ENCODE peak calls at places on chromosomes 12 and 14, in eight cellular contexts. One of them, this sample, is unnamed.

GRCh38 chr12:47813491-47814196 is 6.1 kb downstream of the HDAC7 start:
- DNase-seq in IMR-90: no peak
- DNase-seq in HCT116: no peak
- DNase-seq in stomach: no peak
- DNase-seq in lower leg skin: no peak
- DNase-seq in heart left ventricle: no peak
- DNase-seq in prostate gland: no peak
- DNase-seq in A549: peak
- DNase-seq in this sample: no peak

GRCh38 chr14:70665448-70666363 is 24.0 kb downstream of the TTC9 start:
- DNase-seq in IMR-90: no peak
- DNase-seq in HCT116: peak
- DNase-seq in stomach: peak
- DNase-seq in lower leg skin: no peak
- DNase-seq in heart left ventricle: no peak
- DNase-seq in prostate gland: peak
- DNase-seq in A549: peak
- DNase-seq in this sample: peak

GRCh38 chr12:65667932-65668331 is 156.4 kb upstream of the HMGA2 start:
- DNase-seq in IMR-90: no peak
- DNase-seq in HCT116: no peak
- DNase-seq in stomach: no peak
- DNase-seq in lower leg skin: no peak
- DNase-seq in heart left ventricle: no peak
- DNase-seq in prostate gland: no peak
- DNase-seq in A549: no peak
- DNase-seq in this sample: no peak

GRCh38 chr14:92944976-92945375 is 22.0 kb downstream of the CHGA start:
- DNase-seq in IMR-90: no peak
- DNase-seq in HCT116: no peak
- DNase-seq in stomach: no peak
- DNase-seq in lower leg skin: no peak
- DNase-seq in heart left ventricle: peak
- DNase-seq in prostate gland: no peak
- DNase-seq in A549: no peak
- DNase-seq in this sample: no peak

GRCh38 chr12:92649511-92650227 is 53.1 kb upstream of the PLEKHG7 start:
- DNase-seq in IMR-90: peak
- DNase-seq in HCT116: peak
- DNase-seq in stomach: peak
- DNase-seq in lower leg skin: no peak
- DNase-seq in heart left ventricle: no peak
- DNase-seq in prostate gland: peak
- DNase-seq in A549: peak
- DNase-seq in this sample: peak

GRCh38 chr14:32017587-32017986 is 59.5 kb upstream of the ARHGAP5 start:
- DNase-seq in IMR-90: no peak
- DNase-seq in HCT116: no peak
- DNase-seq in stomach: no peak
- DNase-seq in lower leg skin: no peak
- DNase-seq in heart left ventricle: no peak
- DNase-seq in prostate gland: no peak
- DNase-seq in A549: no peak
- DNase-seq in this sample: no peak

GRCh38 chr14:88605594-88605993 is 42.8 kb downstream of the ZC3H14 start:
- DNase-seq in IMR-90: no peak
- DNase-seq in HCT116: no peak
- DNase-seq in stomach: no peak
- DNase-seq in lower leg skin: no peak
- DNase-seq in heart left ventricle: no peak
- DNase-seq in prostate gland: no peak
- DNase-seq in A549: no peak
- DNase-seq in this sample: no peak

GRCh38 chr14:66379116-66379515 is 107.1 kb upstream of the CCDC196 start:
- DNase-seq in IMR-90: no peak
- DNase-seq in HCT116: no peak
- DNase-seq in stomach: peak
- DNase-seq in lower leg skin: no peak
- DNase-seq in heart left ventricle: peak
- DNase-seq in prostate gland: peak
- DNase-seq in A549: no peak
- DNase-seq in this sample: no peak

GRCh38 chr12:42372154-42372791 is 46.3 kb downstream of the PPHLN1 start:
- DNase-seq in IMR-90: peak
- DNase-seq in HCT116: peak
- DNase-seq in stomach: no peak
- DNase-seq in lower leg skin: no peak
- DNase-seq in heart left ventricle: no peak
- DNase-seq in prostate gland: no peak
- DNase-seq in A549: peak
- DNase-seq in this sample: peak

GRCh38 chr14:53273671-53274072 is 120.5 kb upstream of the DDHD1 start:
- DNase-seq in IMR-90: peak
- DNase-seq in HCT116: no peak
- DNase-seq in stomach: no peak
- DNase-seq in lower leg skin: no peak
- DNase-seq in heart left ventricle: peak
- DNase-seq in prostate gland: no peak
- DNase-seq in A549: no peak
- DNase-seq in this sample: no peak

GRCh38 chr12:121579981-121580868 is 598 bp downstream of the KDM2B start:
- DNase-seq in IMR-90: peak
- DNase-seq in HCT116: no peak
- DNase-seq in stomach: peak
- DNase-seq in lower leg skin: peak
- DNase-seq in heart left ventricle: peak
- DNase-seq in prostate gland: peak
- DNase-seq in A549: peak
- DNase-seq in this sample: peak

GRCh38 chr12:48156648-48157015 is 683 bp downstream of the ASB8 start:
- DNase-seq in IMR-90: peak
- DNase-seq in HCT116: no peak
- DNase-seq in stomach: no peak
- DNase-seq in lower leg skin: no peak
- DNase-seq in heart left ventricle: no peak
- DNase-seq in prostate gland: no peak
- DNase-seq in A549: no peak
- DNase-seq in this sample: no peak

GRCh38 chr14:75283884-75284563 is 5.4 kb downstream of the FOS start:
- DNase-seq in IMR-90: peak
- DNase-seq in HCT116: no peak
- DNase-seq in stomach: peak
- DNase-seq in lower leg skin: peak
- DNase-seq in heart left ventricle: no peak
- DNase-seq in prostate gland: no peak
- DNase-seq in A549: no peak
- DNase-seq in this sample: no peak

GRCh38 chr12:6383572-6384498 is at the start of gene LTBR:
- DNase-seq in IMR-90: peak
- DNase-seq in HCT116: no peak
- DNase-seq in stomach: peak
- DNase-seq in lower leg skin: peak
- DNase-seq in heart left ventricle: peak
- DNase-seq in prostate gland: peak
- DNase-seq in A549: peak
- DNase-seq in this sample: peak

GRCh38 chr14:75453817-75454434 is 26.1 kb downstream of the JDP2 start:
- DNase-seq in IMR-90: no peak
- DNase-seq in HCT116: no peak
- DNase-seq in stomach: no peak
- DNase-seq in lower leg skin: no peak
- DNase-seq in heart left ventricle: no peak
- DNase-seq in prostate gland: no peak
- DNase-seq in A549: no peak
- DNase-seq in this sample: peak

GRCh38 chr14:33509927-33510535 is 440.8 kb downstream of the EGLN3 start:
- DNase-seq in IMR-90: no peak
- DNase-seq in HCT116: no peak
- DNase-seq in stomach: no peak
- DNase-seq in lower leg skin: no peak
- DNase-seq in heart left ventricle: no peak
- DNase-seq in prostate gland: no peak
- DNase-seq in A549: no peak
- DNase-seq in this sample: no peak

GRCh38 chr12:78580296-78580695 is 284.3 kb upstream of the SYT1 start:
- DNase-seq in IMR-90: no peak
- DNase-seq in HCT116: no peak
- DNase-seq in stomach: no peak
- DNase-seq in lower leg skin: no peak
- DNase-seq in heart left ventricle: no peak
- DNase-seq in prostate gland: no peak
- DNase-seq in A549: no peak
- DNase-seq in this sample: no peak

GRCh38 chr12:87363497-87364084 is 665.6 kb downstream of the C12orf50 start:
- DNase-seq in IMR-90: no peak
- DNase-seq in HCT116: no peak
- DNase-seq in stomach: no peak
- DNase-seq in lower leg skin: no peak
- DNase-seq in heart left ventricle: no peak
- DNase-seq in prostate gland: no peak
- DNase-seq in A549: no peak
- DNase-seq in this sample: no peak

GRCh38 chr14:71139058-71139946 is 232.0 kb downstream of the PCNX1 start:
- DNase-seq in IMR-90: peak
- DNase-seq in HCT116: peak
- DNase-seq in stomach: peak
- DNase-seq in lower leg skin: peak
- DNase-seq in heart left ventricle: peak
- DNase-seq in prostate gland: peak
- DNase-seq in A549: peak
- DNase-seq in this sample: peak

GRCh38 chr12:11666651-11667050 is 17.2 kb downstream of the ETV6 start:
- DNase-seq in IMR-90: no peak
- DNase-seq in HCT116: no peak
- DNase-seq in stomach: no peak
- DNase-seq in lower leg skin: no peak
- DNase-seq in heart left ventricle: no peak
- DNase-seq in prostate gland: no peak
- DNase-seq in A549: no peak
- DNase-seq in this sample: no peak
- TF ChIP-seq POLR2A in IMR-90: no peak
- TF ChIP-seq POLR2A in HCT116: no peak
- TF ChIP-seq POLR2A in stomach: no peak
- TF ChIP-seq POLR2A in lower leg skin: no peak
- TF ChIP-seq POLR2A in heart left ventricle: no peak
- TF ChIP-seq POLR2A in prostate gland: no peak
- TF ChIP-seq POLR2A in A549: no peak
- TF ChIP-seq POLR2A in this sample: no peak

GRCh38 chr12:107091989-107092641 is 1.2 kb downstream of the CRY1 start:
- DNase-seq in IMR-90: peak
- DNase-seq in HCT116: peak
- DNase-seq in stomach: no peak
- DNase-seq in lower leg skin: no peak
- DNase-seq in heart left ventricle: no peak
- DNase-seq in prostate gland: peak
- DNase-seq in A549: peak
- DNase-seq in this sample: no peak
- TF ChIP-seq POLR2A in IMR-90: peak
- TF ChIP-seq POLR2A in HCT116: no peak
- TF ChIP-seq POLR2A in stomach: no peak
- TF ChIP-seq POLR2A in lower leg skin: no peak
- TF ChIP-seq POLR2A in heart left ventricle: no peak
- TF ChIP-seq POLR2A in prostate gland: no peak
- TF ChIP-seq POLR2A in A549: no peak
- TF ChIP-seq POLR2A in this sample: no peak

DNA sequence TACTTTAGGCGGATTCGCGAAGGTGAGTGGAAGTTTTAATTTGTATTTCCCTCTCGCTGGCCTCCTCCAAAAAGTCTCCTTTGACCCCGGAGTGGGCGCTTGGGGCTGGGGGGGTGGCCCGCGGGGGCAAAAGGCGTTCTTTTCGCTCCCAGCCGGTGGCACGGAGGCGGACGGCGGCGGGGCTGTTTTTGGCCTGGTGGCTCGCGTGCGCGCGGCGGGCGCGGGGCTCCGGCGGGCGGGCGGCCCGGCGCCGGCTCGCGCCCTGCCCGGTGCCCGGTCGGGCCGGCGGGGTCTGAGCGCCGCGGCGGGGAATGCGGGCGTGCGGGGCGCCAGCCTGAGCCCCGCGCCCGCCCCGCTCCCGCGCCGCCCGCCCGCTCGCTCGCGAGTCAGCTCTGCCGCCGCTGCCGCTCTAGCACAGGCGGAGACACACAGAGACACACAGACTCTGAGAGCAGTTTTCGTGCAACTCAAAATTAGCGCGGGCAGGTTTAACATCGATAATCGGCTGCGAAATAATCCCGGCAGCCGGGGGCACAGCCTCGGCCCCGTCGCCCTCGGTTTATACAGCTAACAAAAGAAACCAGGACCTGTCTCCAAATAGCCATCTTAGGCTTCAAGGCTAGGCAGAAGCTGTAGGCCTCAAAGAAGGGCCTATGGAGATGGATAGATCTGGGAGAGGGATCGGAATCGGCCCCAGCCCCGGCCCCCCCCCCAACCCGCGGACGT is 773 bp downstream of the ARID2 start:
- DNase-seq in IMR-90: peak
- DNase-seq in HCT116: no peak
- DNase-seq in stomach: peak
- DNase-seq in lower leg skin: peak
- DNase-seq in heart left ventricle: peak
- DNase-seq in prostate gland: peak
- DNase-seq in A549: no peak
- DNase-seq in this sample: no peak
- TF ChIP-seq POLR2A in IMR-90: no peak
- TF ChIP-seq POLR2A in HCT116: no peak
- TF ChIP-seq POLR2A in stomach: no peak
- TF ChIP-seq POLR2A in lower leg skin: no peak
- TF ChIP-seq POLR2A in heart left ventricle: no peak
- TF ChIP-seq POLR2A in prostate gland: peak
- TF ChIP-seq POLR2A in A549: no peak
- TF ChIP-seq POLR2A in this sample: no peak

GRCh38 chr12:104458645-104459555 is 2.2 kb downstream of the CHST11 start:
- DNase-seq in IMR-90: no peak
- DNase-seq in HCT116: no peak
- DNase-seq in stomach: no peak
- DNase-seq in lower leg skin: peak
- DNase-seq in heart left ventricle: no peak
- DNase-seq in prostate gland: peak
- DNase-seq in A549: peak
- DNase-seq in this sample: no peak

GRCh38 chr12:104457746-104458644 is 1.2 kb downstream of the CHST11 start:
- DNase-seq in IMR-90: no peak
- DNase-seq in HCT116: no peak
- DNase-seq in stomach: peak
- DNase-seq in lower leg skin: peak
- DNase-seq in heart left ventricle: peak
- DNase-seq in prostate gland: no peak
- DNase-seq in A549: peak
- DNase-seq in this sample: peak

GRCh38 chr12:104456417-104456949 is at the start of gene CHST11:
- DNase-seq in IMR-90: peak
- DNase-seq in HCT116: peak
- DNase-seq in stomach: peak
- DNase-seq in lower leg skin: peak
- DNase-seq in heart left ventricle: peak
- DNase-seq in prostate gland: peak
- DNase-seq in A549: peak
- DNase-seq in this sample: peak

GRCh38 chr12:104455594-104456416 is 943 bp upstream of the CHST11 start:
- DNase-seq in IMR-90: no peak
- DNase-seq in HCT116: no peak
- DNase-seq in stomach: no peak
- DNase-seq in lower leg skin: no peak
- DNase-seq in heart left ventricle: no peak
- DNase-seq in prostate gland: no peak
- DNase-seq in A549: no peak
- DNase-seq in this sample: no peak

GRCh38 chr12:104456950-104457745 is 400 bp downstream of the CHST11 start:
- DNase-seq in IMR-90: peak
- DNase-seq in HCT116: no peak
- DNase-seq in stomach: peak
- DNase-seq in lower leg skin: peak
- DNase-seq in heart left ventricle: peak
- DNase-seq in prostate gland: peak
- DNase-seq in A549: peak
- DNase-seq in this sample: peak
- TF ChIP-seq POLR2A in IMR-90: no peak
- TF ChIP-seq POLR2A in HCT116: peak
- TF ChIP-seq POLR2A in stomach: no peak
- TF ChIP-seq POLR2A in lower leg skin: no peak
- TF ChIP-seq POLR2A in heart left ventricle: no peak
- TF ChIP-seq POLR2A in prostate gland: peak
- TF ChIP-seq POLR2A in A549: peak
- TF ChIP-seq POLR2A in this sample: peak